ENCODE peak calls at places on chromosomes 3 and 15, in four cellular contexts. N is keratinocyte; Z is stimulated activated naive CD8-positive, alpha-beta T cell treated with anti-CD3 and anti-CD28 coated beads, Interleukin-15, Interleukin-2, amounts not matched to agents 100 U/mL and 50 U/mL, for 24 hours; D is fibroblast of the aortic adventitia. W is an unnamed sample.

GRCh38 chr3:111412656-111413055 is 129.3 kb upstream of the CD96 start:
- DNase-seq in N (no peak), Z (no peak), D (no peak), W (no peak)

GRCh38 chr3:3151513-3151912 is 24.8 kb downstream of the TRNT1 start:
- DNase-seq in N (no peak), Z (no peak), D (no peak), W (no peak)

GRCh38 chr15:71332605-71333004 is 217.3 kb downstream of the THSD4 start:
- DNase-seq in N (no peak), Z (no peak), D (peak), W (no peak)

GRCh38 chr3:15523660-15524417 is 2.3 kb upstream of the COLQ start:
- DNase-seq in N (no peak), Z (no peak), D (no peak), W (no peak)

GRCh38 chr15:39997031-39997430 is 42.0 kb downstream of the SRP14 start:
- DNase-seq in N (no peak), Z (no peak), D (peak), W (no peak)

GRCh38 chr15:58864602-58865419 is 68.7 kb downstream of the SLTM start:
- DNase-seq in N (no peak), Z (peak), D (peak), W (peak)

GRCh38 chr3:39473452-39474125 is 6.1 kb downstream of the MOBP start:
- DNase-seq in N (no peak), Z (no peak), D (no peak), W (no peak)

GRCh38 chr15:60038111-60038521 is 34.0 kb downstream of the FOXB1 start:
- DNase-seq in N (peak), Z (no peak), D (no peak), W (no peak)

GRCh38 chr3:58793052-58793451 is 126.5 kb upstream of the FAM3D start:
- DNase-seq in N (no peak), Z (no peak), D (peak), W (no peak)

GRCh38 chr3:3015472-3016089 is 94.6 kb downstream of the IL5RA start:
- DNase-seq in N (no peak), Z (no peak), D (peak), W (no peak)

GRCh38 chr3:117688583-117688982 is 979.0 kb downstream of the TUSC7 start:
- DNase-seq in N (no peak), Z (no peak), D (no peak), W (no peak)

GRCh38 chr3:128632301-128632700 is 18.3 kb downstream of the RPN1 start:
- DNase-seq in N (no peak), Z (no peak), D (no peak), W (no peak)

GRCh38 chr3:129626744-129627349 is 20.4 kb upstream of the PLXND1 start:
- DNase-seq in N (no peak), Z (peak), D (peak), W (peak)

GRCh38 chr3:58577269-58577821 is at the start of gene FAM107A:
- DNase-seq in N (no peak), Z (no peak), D (peak), W (no peak)

GRCh38 chr3:153756816-153757215 is 364.4 kb upstream of the ARHGEF26 start:
- DNase-seq in N (no peak), Z (no peak), D (peak), W (no peak)

GRCh38 chr15:87227846-87228245 is 1028.7 kb downstream of the NTRK3 start:
- DNase-seq in N (no peak), Z (no peak), D (peak), W (no peak)

GRCh38 chr3:17515445-17516227 is 226.8 kb downstream of the TBC1D5 start:
- DNase-seq in N (no peak), Z (no peak), D (peak), W (no peak)

GRCh38 chr3:170162630-170163029 is 18.9 kb downstream of the PHC3 start:
- DNase-seq in N (no peak), Z (no peak), D (no peak), W (no peak)

GRCh38 chr15:100812802-100813201 is 66.8 kb upstream of the ALDH1A3 start:
- DNase-seq in N (no peak), Z (no peak), D (no peak), W (no peak)

GRCh38 chr3:113439576-113439975 is 1.7 kb downstream of the CFAP44 start:
- DNase-seq in N (no peak), Z (no peak), D (no peak), W (no peak)

GRCh38 chr15:57500979-57501576 is 90.6 kb upstream of the MYZAP start:
- DNase-seq in N (no peak), Z (no peak), D (peak), W (no peak)

GRCh38 chr3:76051145-76051544 is 265.8 kb upstream of the ZNF717 start:
- DNase-seq in N (no peak), Z (no peak), D (no peak), W (no peak)

GRCh38 chr15:84633311-84634227 is 20.5 kb downstream of the WDR73 start:
- DNase-seq in N (no peak), Z (peak), D (peak), W (peak)

GRCh38 chr3:100277255-100277800 is 16.5 kb downstream of the TBC1D23 start:
- DNase-seq in N (no peak), Z (no peak), D (no peak), W (no peak)